ENCODE peak calls at places on chromosome 10, in four cellular contexts. R is tibial nerve, Q is ovary, B is SK-N-SH. S is an unnamed sample.

GRCh38 chr10:8404721-8405120 is 350.2 kb downstream of the GATA3 start:
- DNase-seq in R (no peak), Q (no peak), B (no peak), S (no peak)

GRCh38 chr10:1657500-1657899 is 79.8 kb downstream of the ADARB2 start:
- DNase-seq in R (no peak), Q (no peak), B (no peak), S (no peak)

GRCh38 chr10:125777806-125778205 is 2.2 kb upstream of the MMP21 start:
- DNase-seq in R (no peak), Q (no peak), B (no peak), S (no peak)

GRCh38 chr10:19922236-19922963 is 106.2 kb downstream of the PLXDC2 start:
- DNase-seq in R (peak; percentile 75), Q (no peak), B (no peak), S (peak; percentile 23)

GRCh38 chr10:22016046-22016705 is 12.6 kb upstream of the DNAJC1 start:
- DNase-seq in R (no peak), Q (no peak), B (no peak), S (no peak)

GRCh38 chr10:95217476-95217875 is 23.4 kb downstream of the ACSM6 start:
- DNase-seq in R (no peak), Q (no peak), B (no peak), S (no peak)

GRCh38 chr10:17751781-17752445 is at the start of gene TMEM236:
- DNase-seq in R (no peak), Q (no peak), B (no peak), S (peak; percentile 77)

GRCh38 chr10:95242581-95243317 is 48.1 kb downstream of the PDLIM1 start:
- DNase-seq in R (no peak), Q (no peak), B (peak; percentile 62), S (no peak)

GRCh38 chr10:132136689-132137088 is 50.1 kb upstream of the DPYSL4 start:
- DNase-seq in R (no peak), Q (no peak), B (no peak), S (no peak)

GRCh38 chr10:4527281-4527960 is 298.6 kb upstream of the AKR1E2 start:
- DNase-seq in R (no peak), Q (no peak), B (no peak), S (no peak)

GRCh38 chr10:91759581-91759986 is 38.6 kb upstream of the TNKS2 start:
- DNase-seq in R (no peak), Q (no peak), B (no peak), S (no peak)

GRCh38 chr10:3806603-3807002 is 21.6 kb upstream of the KLF6 start:
- DNase-seq in R (no peak), Q (no peak), B (no peak), S (peak; percentile 83)

GRCh38 chr10:6701289-6701688 is 121.2 kb upstream of the PRKCQ start:
- DNase-seq in R (no peak), Q (no peak), B (no peak), S (peak; percentile 8)

GRCh38 chr10:29849434-29849833 is 210.0 kb downstream of the JCAD start:
- DNase-seq in R (no peak), Q (no peak), B (peak; percentile 13), S (no peak)

GRCh38 chr10:19876570-19876969 is 60.3 kb downstream of the PLXDC2 start:
- DNase-seq in R (no peak), Q (no peak), B (no peak), S (no peak)

GRCh38 chr10:97539523-97540200 is 32.9 kb upstream of the ANKRD2 start:
- DNase-seq in R (no peak), Q (peak; percentile 61), B (no peak), S (no peak)

GRCh38 chr10:90197766-90198165 is 496.4 kb downstream of the KIF20B start:
- DNase-seq in R (no peak), Q (no peak), B (no peak), S (no peak)

GRCh38 chr10:15824498-15824897 is 35.8 kb downstream of the MINDY3 start:
- DNase-seq in R (no peak), Q (no peak), B (peak; percentile 2), S (no peak)

GRCh38 chr10:71484352-71484751 is 87.6 kb downstream of the CDH23 start:
- DNase-seq in R (no peak), Q (no peak), B (no peak), S (no peak)

GRCh38 chr10:73991846-73992245 is 6.1 kb upstream of the VCL start:
- DNase-seq in R (peak; percentile 33), Q (no peak), B (no peak), S (peak; percentile 48)

GRCh38 chr10:102024799-102025198 is 31.2 kb downstream of the ARMH3 start:
- DNase-seq in R (no peak), Q (no peak), B (no peak), S (no peak)

GRCh38 chr10:80486151-80486692 is 32.1 kb downstream of the TSPAN14 start:
- DNase-seq in R (no peak), Q (no peak), B (no peak), S (no peak)

GRCh38 chr10:83667594-83667993 is 471.7 kb upstream of the GHITM start:
- DNase-seq in R (no peak), Q (no peak), B (no peak), S (no peak)

GRCh38 chr10:21528452-21529235 is 3.2 kb upstream of the SKIDA1 start:
- DNase-seq in R (no peak), Q (no peak), B (no peak), S (no peak)

GRCh38 chr10:124590216-124591122 is 128.8 kb downstream of the LHPP start:
- DNase-seq in R (no peak), Q (peak; percentile 22), B (no peak), S (no peak)

GRCh38 chr10:99435986-99436633 is 5.7 kb upstream of the GOT1 start:
- DNase-seq in R (no peak), Q (no peak), B (peak; percentile 36), S (no peak)

GRCh38 chr10:101041252-101041761 is 10.3 kb downstream of the SFXN3 start:
- DNase-seq in R (peak; percentile 91), Q (peak; percentile 84), B (peak; percentile 83), S (peak; percentile 88)

GRCh38 chr10:72981882-72982529 is 27.4 kb upstream of the PLA2G12B start:
- DNase-seq in R (no peak), Q (no peak), B (no peak), S (no peak)

GRCh38 chr10:65496541-65496940 is 1429.3 kb upstream of the LRRTM3 start:
- DNase-seq in R (no peak), Q (no peak), B (no peak), S (no peak)

GRCh38 chr10:10515479-10516204 is 502.0 kb upstream of the CELF2 start:
- DNase-seq in R (no peak), Q (no peak), B (no peak), S (no peak)

GRCh38 chr10:24446739-24447138 is 237.8 kb downstream of the KIAA1217 start:
- DNase-seq in R (no peak), Q (no peak), B (no peak), S (no peak)

GRCh38 chr10:43671659-43672555 is 23.2 kb upstream of the ZNF32 start:
- DNase-seq in R (peak; percentile 95), Q (peak; percentile 53), B (peak; percentile 78), S (peak; percentile 30)

GRCh38 chr10:101576229-101576863 is 11.7 kb downstream of the POLL start:
- DNase-seq in R (no peak), Q (no peak), B (no peak), S (no peak)

GRCh38 chr10:21523007-21523406 is 2.5 kb downstream of the SKIDA1 start:
- DNase-seq in R (no peak), Q (no peak), B (no peak), S (no peak)

DNA sequence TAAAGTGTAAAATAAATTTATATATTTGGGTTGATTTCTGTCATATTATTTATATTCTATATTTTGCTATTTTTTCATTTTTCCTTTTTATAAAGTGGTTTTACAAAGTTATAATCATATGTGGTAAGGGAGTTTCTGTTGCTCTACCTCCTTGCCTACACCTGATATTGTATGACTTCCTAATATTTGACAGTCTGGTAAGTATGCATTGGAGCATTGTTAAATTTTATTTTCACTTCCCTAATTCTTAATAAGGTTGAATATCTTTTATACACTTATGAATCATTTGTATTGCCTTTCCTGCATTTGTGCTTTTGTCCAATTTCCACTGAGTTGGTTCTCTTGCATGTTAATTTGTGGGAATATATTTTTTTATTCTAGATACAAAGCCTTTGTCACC is 492.4 kb downstream of the GRID1 start:
- DNase-seq in R (no peak), Q (no peak), B (no peak), S (no peak)
- TF ChIP-seq EP300 in R (no peak), Q (no peak), B (no peak), S (no peak)

DNA sequence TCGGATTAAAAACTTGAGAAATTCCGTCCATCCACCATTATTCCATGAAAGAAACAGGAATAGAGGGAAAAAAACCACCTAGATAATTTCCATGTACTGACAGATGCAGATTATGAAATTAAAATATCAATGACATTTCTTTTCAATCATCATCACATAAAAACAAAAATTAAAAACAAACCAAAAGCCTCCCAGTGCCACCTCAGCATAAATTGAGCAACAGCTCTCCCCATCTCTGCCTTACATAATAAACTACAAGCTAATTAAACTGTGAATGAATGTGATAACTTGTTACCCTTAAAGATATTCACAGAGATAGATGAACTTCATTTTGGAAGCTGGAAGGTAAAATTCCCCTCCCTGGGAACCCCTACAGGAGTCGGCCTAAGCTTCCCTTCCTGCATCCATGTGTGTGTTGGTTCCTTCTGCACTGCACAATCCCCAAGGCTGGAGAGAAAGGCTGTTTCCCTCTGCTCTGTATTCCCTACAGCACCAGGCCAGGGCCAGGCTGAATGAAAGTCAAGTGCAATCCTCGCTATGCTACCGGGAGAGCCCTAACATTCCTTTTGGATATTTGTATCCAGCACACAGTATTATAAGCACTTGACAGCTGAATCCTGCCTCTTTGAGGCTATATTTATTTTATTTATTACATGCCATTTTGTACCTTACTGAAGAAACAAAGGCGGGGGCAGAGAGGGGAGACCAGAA is 8.1 kb downstream of the CCDC6 start:
- DNase-seq in R (no peak), Q (no peak), B (no peak), S (no peak)
- H3K4me1 ChIP-seq in R (no peaks in the 10 kb centered on the region), Q (peaks cover 16% of the 10 kb centered on the region), B (peaks cover 17% of the 10 kb centered on the region), S (peaks cover 76% of the 10 kb centered on the region)

GRCh38 chr10:77374189-77374656 is 263.4 kb downstream of the KCNMA1 start:
- DNase-seq in R (no peak), Q (no peak), B (no peak), S (no peak)

GRCh38 chr10:77378950-77379349 is 258.7 kb downstream of the KCNMA1 start:
- DNase-seq in R (no peak), Q (no peak), B (no peak), S (no peak)

GRCh38 chr10:77377678-77378352 is 259.8 kb downstream of the KCNMA1 start:
- DNase-seq in R (no peak), Q (no peak), B (no peak), S (no peak)

GRCh38 chr10:77380723-77381122 is 256.9 kb downstream of the KCNMA1 start:
- DNase-seq in R (no peak), Q (no peak), B (no peak), S (no peak)

GRCh38 chr10:77377034-77377433 is 260.6 kb downstream of the KCNMA1 start:
- DNase-seq in R (no peak), Q (no peak), B (no peak), S (no peak)
- TF ChIP-seq EP300 in R (no peak), Q (no peak), B (no peak), S (no peak)

GRCh38 chr10:110404374-110404773 is 93.3 kb upstream of the DUSP5 start:
- DNase-seq in R (no peak), Q (no peak), B (no peak), S (no peak)

GRCh38 chr10:110405401-110405800 is 92.3 kb upstream of the DUSP5 start:
- DNase-seq in R (no peak), Q (no peak), B (no peak), S (no peak)

GRCh38 chr10:110402077-110402416 is 95.7 kb upstream of the DUSP5 start:
- DNase-seq in R (no peak), Q (no peak), B (no peak), S (no peak)

GRCh38 chr10:110404825-110405224 is 92.9 kb upstream of the DUSP5 start:
- DNase-seq in R (no peak), Q (no peak), B (no peak), S (no peak)

GRCh38 chr10:110403593-110403992 is 94.1 kb upstream of the DUSP5 start:
- DNase-seq in R (no peak), Q (no peak), B (no peak), S (no peak)
- H3K4me1 ChIP-seq in R (peaks cover 1% of the 10 kb centered on the region), Q (peaks cover 1% of the 10 kb centered on the region), B (peaks cover 35% of the 10 kb centered on the region), S (peaks cover 28% of the 10 kb centered on the region)

S was measured in transverse colon.